ENCODE peak calls at places on chromosomes 2 and 18, in four cellular contexts. R, X, U and G are unnamed samples.

GRCh38 chr2:16155351-16156145 is 215.2 kb downstream of the MYCN start:
- DNase-seq in R (peak), X (peak), U (no peak), G (no peak)

GRCh38 chr2:236962816-236963215 is 122.9 kb upstream of the COPS8 start:
- DNase-seq in R (no peak), X (no peak), U (no peak), G (no peak)

GRCh38 chr2:15913146-15913545 is 27.2 kb upstream of the MYCN start:
- DNase-seq in R (no peak), X (no peak), U (no peak), G (no peak)

GRCh38 chr2:102321954-102322719 is 10.8 kb downstream of the IL1RL1 start:
- DNase-seq in R (no peak), X (no peak), U (no peak), G (no peak)

GRCh38 chr2:181454990-181455520 is 2.1 kb upstream of the ITGA4 start:
- DNase-seq in R (no peak), X (no peak), U (no peak), G (no peak)

GRCh38 chr2:106038598-106039375 is 155.3 kb downstream of the UXS1 start:
- DNase-seq in R (no peak), X (peak), U (no peak), G (no peak)

GRCh38 chr2:171367692-171368091 is 66.1 kb downstream of the METTL8 start:
- DNase-seq in R (no peak), X (no peak), U (no peak), G (no peak)

GRCh38 chr2:3613524-3613905 is 18.6 kb downstream of the COLEC11 start:
- DNase-seq in R (no peak), X (no peak), U (no peak), G (no peak)

GRCh38 chr18:77552945-77553344 is 303.3 kb downstream of the GALR1 start:
- DNase-seq in R (no peak), X (no peak), U (no peak), G (no peak)

DNA sequence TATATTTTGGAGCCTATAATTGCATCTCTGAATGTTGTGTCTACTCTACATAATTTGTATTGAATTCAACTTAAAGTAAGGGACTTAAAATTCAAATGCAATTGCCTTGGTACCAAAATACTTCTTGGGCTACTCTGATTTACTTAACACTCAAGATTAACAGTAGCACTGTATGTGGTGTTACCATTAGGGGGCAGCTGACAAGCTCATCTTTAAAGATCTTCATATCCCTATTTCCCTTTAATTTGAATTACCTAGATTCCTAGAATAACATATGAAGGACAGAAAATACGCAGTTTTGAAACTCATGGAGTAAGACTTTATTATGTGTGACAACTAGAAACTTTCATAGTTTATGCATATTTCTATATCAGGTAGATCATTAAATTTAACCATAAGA is 37.4 kb upstream of the FAP start:
- DNase-seq in R (no peak), X (no peak), U (no peak), G (no peak)
- TF ChIP-seq CTCF in R (no peak), X (no peak), U (no peak), G (no peak)

GRCh38 chr2:109222422-109222821 is 93.4 kb downstream of the SH3RF3 start:
- DNase-seq in R (no peak), X (no peak), U (no peak), G (no peak)

GRCh38 chr2:109226128-109226527 is 97.1 kb downstream of the SH3RF3 start:
- DNase-seq in R (no peak), X (no peak), U (no peak), G (no peak)

GRCh38 chr2:109222825-109223471 is 93.9 kb downstream of the SH3RF3 start:
- DNase-seq in R (no peak), X (no peak), U (no peak), G (no peak)

GRCh38 chr2:109225170-109225775 is 96.3 kb downstream of the SH3RF3 start:
- DNase-seq in R (no peak), X (no peak), U (no peak), G (no peak)

DNA sequence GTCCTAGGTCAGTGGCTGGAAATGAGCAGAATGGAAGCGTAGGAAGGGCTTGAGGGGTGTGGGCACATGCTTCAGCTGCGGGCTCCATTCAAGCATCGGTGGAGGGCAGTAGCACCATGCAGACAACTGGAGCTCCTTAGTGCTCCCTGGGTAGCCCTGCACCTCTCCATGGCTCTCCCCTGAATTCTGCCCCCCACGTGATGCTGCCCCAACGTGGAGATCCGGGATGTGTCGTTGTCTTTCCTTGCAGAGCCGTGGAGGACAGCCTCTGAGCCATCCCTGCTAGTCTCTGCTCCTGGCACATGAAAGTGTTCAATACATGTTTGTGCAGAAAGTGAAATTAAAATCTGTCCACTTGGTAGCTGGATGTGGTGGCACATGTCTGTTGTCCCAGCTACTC is 94.5 kb downstream of the SH3RF3 start:
- DNase-seq in R (no peak), X (no peak), U (no peak), G (no peak)
- TF ChIP-seq CTCF in R (no peak), X (no peak), U (no peak), G (no peak)

GRCh38 chr2:1584691-1585485 is 159.4 kb downstream of the PXDN start:
- DNase-seq in R (no peak), X (no peak), U (no peak), G (no peak)
- TF ChIP-seq CTCF in R (no peak), X (no peak), U (peak), G (no peak)

GRCh38 chr18:36638224-36638623 is 190.6 kb downstream of the TPGS2 start:
- DNase-seq in R (no peak), X (no peak), U (no peak), G (no peak)
- TF ChIP-seq CTCF in R (no peak), X (no peak), U (no peak), G (no peak)

GRCh38 chr18:37253424-37254255 is 312.0 kb downstream of the CELF4 start:
- DNase-seq in R (no peak), X (peak), U (no peak), G (peak)
- TF ChIP-seq CTCF in R (no peak), X (no peak), U (no peak), G (no peak)

GRCh38 chr2:19138264-19138825 is 220.1 kb downstream of the OSR1 start:
- DNase-seq in R (no peak), X (no peak), U (no peak), G (no peak)

GRCh38 chr2:19139386-19139785 is 219.0 kb downstream of the OSR1 start:
- DNase-seq in R (no peak), X (no peak), U (no peak), G (no peak)

GRCh38 chr2:19141234-19142004 is 217.0 kb downstream of the OSR1 start:
- DNase-seq in R (no peak), X (no peak), U (no peak), G (no peak)

GRCh38 chr2:19140463-19141208 is 217.8 kb downstream of the OSR1 start:
- DNase-seq in R (no peak), X (no peak), U (peak), G (peak)

DNA sequence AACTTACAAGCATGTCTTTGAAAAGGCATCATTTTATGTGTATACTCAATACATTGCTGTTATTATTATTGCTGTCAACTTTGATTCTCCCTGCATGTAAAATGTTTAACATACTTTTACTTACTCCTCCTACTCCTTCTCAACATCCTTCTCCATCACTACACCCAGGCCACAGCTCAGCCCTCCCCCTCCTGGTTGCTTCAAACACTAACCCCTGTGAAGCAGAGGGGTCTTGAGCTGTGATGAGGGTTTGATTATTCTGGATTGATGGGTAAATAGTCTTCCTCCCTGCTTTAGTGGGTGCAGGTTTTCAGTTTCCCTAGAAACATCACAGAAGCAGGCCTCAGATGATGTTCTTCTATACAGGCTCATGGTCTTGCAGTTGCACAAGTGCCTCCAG is 221.0 kb downstream of the OSR1 start:
- DNase-seq in R (no peak), X (no peak), U (no peak), G (no peak)
- TF ChIP-seq CTCF in R (no peak), X (no peak), U (no peak), G (no peak)